ENCODE peak calls at places on chromosomes 3 and 15, in seven cellular contexts. C is NCI-H1092 treated with DMSO at 0.1 percent for 48 hours; W is foreskin fibroblast; P is body of pancreas; B is cardiac muscle cell; Z is H9; E is CD4-positive, alpha-beta T cell. F is an unnamed sample.
A peak's percentile ranks its signal among the peaks of the same experiment; 100 is the strongest.

GRCh38 chr15:90262426-90262825 is 3.0 kb upstream of the NGRN start:
- DNase-seq in W (no peak), B (peak; percentile 27), E (no peak), P (no peak), C (no peak), Z (no peak), F (no peak)

GRCh38 chr3:15977089-15977488 is 179.3 kb upstream of the ANKRD28 start:
- DNase-seq in C (no peak), P (no peak), Z (no peak), B (no peak), E (no peak), W (no peak), F (no peak)

GRCh38 chr3:49703956-49704355 is 14.6 kb downstream of the RNF123 start:
- DNase-seq in B (no peak), Z (no peak), P (no peak), W (no peak), E (no peak), C (no peak), F (no peak)

GRCh38 chr3:143236226-143236964 is 116.8 kb downstream of the CHST2 start:
- DNase-seq in Z (no peak), P (no peak), B (no peak), W (no peak), E (no peak), C (no peak), F (no peak)

GRCh38 chr3:172692751-172693310 is 18.0 kb downstream of the NCEH1 start:
- DNase-seq in W (no peak), E (no peak), C (no peak), P (no peak), Z (no peak), B (no peak), F (no peak)

GRCh38 chr3:194758716-194759115 is 73.0 kb downstream of the FAM43A start:
- DNase-seq in P (no peak), W (no peak), Z (no peak), B (no peak), E (no peak), C (no peak), F (no peak)

GRCh38 chr3:88626426-88627120 is 476.8 kb downstream of the C3orf38 start:
- DNase-seq in W (no peak), Z (no peak), P (peak; percentile 68), B (no peak), E (no peak), C (peak; percentile 89), F (no peak)

GRCh38 chr15:95365615-95366107 is 964.8 kb upstream of the NR2F2 start:
- DNase-seq in E (no peak), P (no peak), C (no peak), W (no peak), B (peak; percentile 77), Z (no peak), F (no peak)

GRCh38 chr3:54822206-54822605 is 105.7 kb downstream of the LRTM1 start:
- DNase-seq in W (peak; percentile 29), B (peak; percentile 48), Z (no peak), C (peak; percentile 2), E (no peak), P (no peak), F (no peak)

GRCh38 chr3:198080521-198081384 is 120.7 kb downstream of the LMLN start:
- DNase-seq in W (peak; percentile 62), E (peak; percentile 60), Z (peak; percentile 85), C (peak; percentile 32), P (peak; percentile 78), B (peak; percentile 76), F (peak; percentile 88)

GRCh38 chr3:185763347-185764010 is 61.4 kb downstream of the IGF2BP2 start:
- DNase-seq in E (no peak), W (no peak), C (no peak), Z (no peak), B (peak; percentile 37), P (no peak), F (no peak)

GRCh38 chr15:39413558-39413957 is 167.3 kb upstream of the THBS1 start:
- DNase-seq in P (no peak), W (peak; percentile 80), B (no peak), Z (no peak), E (no peak), C (no peak), F (no peak)

F was measured in Caco-2.